ENCODE peak calls at places on chromosomes 12 and 14, in nine cellular contexts. R, B, D, W, L, Y, O, I and X are unnamed samples. For H3K36me3 and H3K27me3, the result is how much of the 10 kb centered on the place peaks cover.

GRCh38 chr12:23855813-23856212 is 93.7 kb downstream of the SOX5 start:
- DNase-seq in W (no peak), B (no peak), L (no peak), O (no peak), R (no peak), D (no peak), I (no peak), Y (no peak), X (no peak)

GRCh38 chr14:68820536-68820935 is 27.7 kb upstream of the ZFP36L1 start:
- DNase-seq in O (no peak), B (no peak), R (no peak), L (no peak), Y (no peak), W (peak), D (no peak), I (no peak), X (no peak)

GRCh38 chr14:76715102-76715926 is 46.0 kb upstream of the VASH1 start:
- DNase-seq in I (no peak), L (no peak), O (peak), B (no peak), D (no peak), R (peak), W (peak), Y (no peak), X (no peak)

GRCh38 chr14:52267501-52268190 is at the start of gene PTGDR:
- DNase-seq in O (no peak), Y (peak), B (no peak), W (no peak), R (no peak), D (no peak), L (peak), I (no peak), X (no peak)

GRCh38 chr12:3752741-3753486 is at the start of gene CRACR2A:
- DNase-seq in W (peak), Y (peak), D (peak), I (peak), O (peak), L (peak), B (no peak), R (peak), X (peak)

GRCh38 chr12:19227190-19227879 is 97.8 kb downstream of the PLEKHA5 start:
- DNase-seq in W (no peak), R (no peak), L (no peak), Y (peak), O (no peak), D (no peak), I (no peak), B (no peak), X (no peak)

GRCh38 chr12:130347588-130347987 is 9.9 kb downstream of the PIWIL1 start:
- DNase-seq in B (no peak), I (peak), R (no peak), W (no peak), Y (no peak), O (no peak), L (no peak), D (no peak), X (no peak)

GRCh38 chr14:54475187-54475881 is 13.4 kb downstream of the GMFB start:
- DNase-seq in Y (no peak), R (no peak), I (no peak), B (no peak), L (peak), D (no peak), W (no peak), O (no peak), X (no peak)

GRCh38 chr12:132520421-132521199 is 30.7 kb downstream of the FBRSL1 start:
- DNase-seq in Y (no peak), I (peak), D (no peak), W (no peak), O (no peak), B (no peak), R (no peak), L (no peak), X (no peak)

GRCh38 chr12:100927825-100928224 is 133.2 kb downstream of the ANO4 start:
- DNase-seq in R (no peak), L (peak), I (no peak), Y (no peak), D (no peak), O (no peak), B (no peak), W (no peak), X (peak)

GRCh38 chr12:110737532-110737931 is 5.2 kb downstream of the PPP1CC start:
- DNase-seq in W (peak), D (no peak), O (no peak), L (no peak), I (no peak), B (no peak), Y (no peak), R (no peak), X (no peak)

GRCh38 chr12:110741795-110742717 is 635 bp downstream of the PPP1CC start:
- DNase-seq in I (peak), D (no peak), W (peak), R (no peak), L (peak), B (no peak), Y (peak), O (no peak), X (peak)

GRCh38 chr12:110739894-110740293 is 2.8 kb downstream of the PPP1CC start:
- DNase-seq in Y (no peak), D (no peak), R (no peak), I (no peak), L (peak), O (no peak), W (no peak), B (no peak), X (no peak)

GRCh38 chr12:110741371-110741770 is 1.3 kb downstream of the PPP1CC start:
- DNase-seq in D (no peak), Y (no peak), W (peak), O (no peak), R (no peak), I (no peak), L (peak), B (no peak), X (no peak)

GRCh38 chr12:110739488-110739887 is 3.2 kb downstream of the PPP1CC start:
- DNase-seq in L (no peak), B (no peak), W (peak), Y (no peak), D (no peak), I (no peak), R (no peak), O (no peak), X (no peak)
- H3K4me3 ChIP-seq in L (peak), B (no peak), W (no peak), Y (peak), D (no peak), I (peak), R (peak), O (no peak), X (peak)

GRCh38 chr14:88597601-88598000 is 34.8 kb downstream of the ZC3H14 start:
- DNase-seq in R (no peak), D (no peak), Y (no peak), O (no peak), I (no peak), B (no peak), L (no peak), W (no peak), X (no peak)
- H3K36me3 ChIP-seq in R (half or more), D (half or more), Y (under half), O (under half), I (half or more), B (under half), L (under half), W (half or more), X (under half)

DNA sequence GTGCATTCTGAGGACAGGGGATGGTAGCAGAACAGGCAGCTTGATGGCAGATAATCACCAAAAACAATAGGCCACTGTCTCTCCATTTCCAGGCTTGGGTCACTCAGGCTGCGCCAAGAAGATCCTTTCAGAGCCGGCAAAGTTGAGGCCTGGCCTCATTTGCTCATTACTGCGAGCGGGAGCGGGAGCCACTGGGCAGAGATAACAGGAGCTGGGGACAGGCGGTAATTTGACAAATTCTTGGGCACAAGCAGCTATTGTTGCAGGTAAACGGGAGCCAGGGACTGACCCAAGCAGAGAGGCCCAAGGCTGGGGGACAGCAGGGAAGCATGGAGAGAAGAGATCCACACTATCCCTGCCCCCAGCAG is 2.1 kb downstream of the MSI1 start:
- DNase-seq in I (no peak), Y (no peak), W (no peak), D (no peak), L (no peak), R (no peak), B (no peak), O (no peak), X (no peak)
- H3K27me3 ChIP-seq in I (under half), Y (under half), W (under half), D (under half), L (under half), R (under half), B (under half), O (under half), X (under half)

DNA sequence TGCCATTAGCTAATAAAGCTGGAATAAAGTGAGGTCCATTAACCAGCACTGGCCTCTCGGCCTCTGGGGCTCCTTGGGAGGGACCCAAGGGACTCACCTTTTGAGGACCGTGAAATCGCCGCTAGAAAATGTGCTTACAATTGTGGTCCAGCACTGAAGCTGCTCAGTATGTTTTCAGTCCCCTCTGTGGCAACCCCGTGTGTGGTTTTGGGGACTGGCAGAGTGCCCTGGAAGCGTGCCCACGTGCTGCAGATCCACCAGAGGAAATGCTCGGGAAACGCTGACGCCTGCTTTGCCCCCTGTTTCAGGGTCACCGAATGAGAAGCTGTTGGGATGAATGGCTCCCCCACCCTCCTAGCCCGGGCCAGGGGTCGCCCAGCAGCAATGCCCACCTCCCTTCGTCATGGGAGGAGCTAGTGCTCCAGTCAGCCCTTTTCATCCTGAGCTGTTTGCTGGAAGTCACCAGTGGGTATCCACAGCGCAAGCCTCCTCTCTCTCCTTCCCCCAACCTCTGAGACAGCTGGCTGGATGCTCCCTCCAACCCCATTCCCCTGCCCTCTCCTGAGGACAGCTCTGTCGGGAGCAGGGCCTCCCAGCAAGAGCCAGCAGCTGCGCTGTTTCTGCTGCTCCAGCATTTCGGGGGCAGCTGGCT is 33.1 kb upstream of the PPP1R13B start:
- DNase-seq in R (peak), B (no peak), I (no peak), Y (no peak), W (peak), O (peak), D (peak), L (peak), X (peak)
- H3K4me3 ChIP-seq in R (peak), B (no peak), I (no peak), Y (no peak), W (no peak), O (no peak), D (no peak), L (peak), X (no peak)